ENCODE peak calls at places on chromosome 5, in six cellular contexts. One of them, this sample, is unnamed. For H3K4me1 and H3K36me3, the result is how much of the 10 kb centered on the place peaks cover.

GRCh38 chr5:111834926-111835599 is 78.1 kb upstream of the NREP start:
- DNase-seq in left lung: no peak
- DNase-seq in left ventricle myocardium inferior: no peak
- DNase-seq in HepG2: no peak
- DNase-seq in GM23248: peak
- DNase-seq in HCT116: no peak
- DNase-seq in this sample: no peak

GRCh38 chr5:17907094-17907493 is 272.8 kb downstream of the TAF11L14 start:
- DNase-seq in HepG2: no peak
- DNase-seq in left ventricle myocardium inferior: no peak
- DNase-seq in GM23248: no peak
- DNase-seq in left lung: no peak
- DNase-seq in HCT116: no peak
- DNase-seq in this sample: no peak

GRCh38 chr5:152335461-152335860 is 69.6 kb downstream of the NMUR2 start:
- DNase-seq in left ventricle myocardium inferior: no peak
- DNase-seq in HepG2: no peak
- DNase-seq in left lung: no peak
- DNase-seq in GM23248: no peak
- DNase-seq in HCT116: no peak
- DNase-seq in this sample: no peak

GRCh38 chr5:139655727-139656271 is 7.7 kb downstream of the CXXC5 start:
- DNase-seq in left ventricle myocardium inferior: peak
- DNase-seq in HCT116: no peak
- DNase-seq in GM23248: peak
- DNase-seq in left lung: peak
- DNase-seq in HepG2: peak
- DNase-seq in this sample: peak

GRCh38 chr5:40503438-40503837 is 176.3 kb upstream of the PTGER4 start:
- DNase-seq in HepG2: no peak
- DNase-seq in left lung: no peak
- DNase-seq in GM23248: no peak
- DNase-seq in HCT116: no peak
- DNase-seq in left ventricle myocardium inferior: no peak
- DNase-seq in this sample: peak

GRCh38 chr5:17295671-17296070 is 78.2 kb downstream of the BASP1 start:
- DNase-seq in left ventricle myocardium inferior: no peak
- DNase-seq in GM23248: no peak
- DNase-seq in left lung: no peak
- DNase-seq in HCT116: no peak
- DNase-seq in HepG2: no peak
- DNase-seq in this sample: no peak

GRCh38 chr5:172403191-172403794 is 51.0 kb downstream of the SH3PXD2B start:
- DNase-seq in left lung: peak
- DNase-seq in HCT116: no peak
- DNase-seq in left ventricle myocardium inferior: peak
- DNase-seq in GM23248: peak
- DNase-seq in HepG2: no peak
- DNase-seq in this sample: no peak

GRCh38 chr5:7261049-7261448 is 134.9 kb upstream of the ADCY2 start:
- DNase-seq in HepG2: peak
- DNase-seq in GM23248: peak
- DNase-seq in HCT116: no peak
- DNase-seq in left ventricle myocardium inferior: no peak
- DNase-seq in left lung: no peak
- DNase-seq in this sample: peak

GRCh38 chr5:18113724-18114123 is 479.5 kb downstream of the TAF11L14 start:
- DNase-seq in left lung: no peak
- DNase-seq in GM23248: peak
- DNase-seq in left ventricle myocardium inferior: no peak
- DNase-seq in HCT116: no peak
- DNase-seq in HepG2: no peak
- DNase-seq in this sample: no peak

GRCh38 chr5:111960466-111961215 is 203.6 kb upstream of the NREP start:
- DNase-seq in HCT116: no peak
- DNase-seq in left lung: no peak
- DNase-seq in GM23248: peak
- DNase-seq in left ventricle myocardium inferior: no peak
- DNase-seq in HepG2: no peak
- DNase-seq in this sample: peak

GRCh38 chr5:150595466-150596031 is 44.9 kb upstream of the SYNPO start:
- DNase-seq in left ventricle myocardium inferior: peak
- DNase-seq in left lung: no peak
- DNase-seq in GM23248: no peak
- DNase-seq in HCT116: no peak
- DNase-seq in HepG2: no peak
- DNase-seq in this sample: no peak

GRCh38 chr5:178182158-178182876 is 4.9 kb downstream of the GMCL2 start:
- DNase-seq in left lung: no peak
- DNase-seq in HCT116: no peak
- DNase-seq in left ventricle myocardium inferior: no peak
- DNase-seq in GM23248: no peak
- DNase-seq in HepG2: no peak
- DNase-seq in this sample: no peak

GRCh38 chr5:54718647-54719046 is 201.1 kb downstream of the SNX18 start:
- DNase-seq in GM23248: peak
- DNase-seq in left ventricle myocardium inferior: peak
- DNase-seq in left lung: no peak
- DNase-seq in HepG2: no peak
- DNase-seq in HCT116: no peak
- DNase-seq in this sample: no peak

GRCh38 chr5:168315416-168315990 is 24.1 kb downstream of the WWC1 start:
- DNase-seq in HCT116: no peak
- DNase-seq in HepG2: no peak
- DNase-seq in left lung: no peak
- DNase-seq in GM23248: no peak
- DNase-seq in left ventricle myocardium inferior: no peak
- DNase-seq in this sample: no peak
- H3K27ac ChIP-seq in HCT116: peak
- H3K27ac ChIP-seq in HepG2: peak
- H3K27ac ChIP-seq in left lung: peak
- H3K27ac ChIP-seq in GM23248: peak
- H3K27ac ChIP-seq in left ventricle myocardium inferior: no peak
- H3K27ac ChIP-seq in this sample: peak

GRCh38 chr5:117203584-117203983 is 629.0 kb upstream of the SEMA6A start:
- DNase-seq in HepG2: no peak
- DNase-seq in HCT116: no peak
- DNase-seq in left lung: no peak
- DNase-seq in GM23248: no peak
- DNase-seq in left ventricle myocardium inferior: no peak
- DNase-seq in this sample: no peak
- H3K4me1 ChIP-seq in HepG2: under half
- H3K4me1 ChIP-seq in HCT116: under half
- H3K4me1 ChIP-seq in left lung: under half
- H3K4me1 ChIP-seq in GM23248: under half
- H3K4me1 ChIP-seq in left ventricle myocardium inferior: under half
- H3K4me1 ChIP-seq in this sample: under half

DNA sequence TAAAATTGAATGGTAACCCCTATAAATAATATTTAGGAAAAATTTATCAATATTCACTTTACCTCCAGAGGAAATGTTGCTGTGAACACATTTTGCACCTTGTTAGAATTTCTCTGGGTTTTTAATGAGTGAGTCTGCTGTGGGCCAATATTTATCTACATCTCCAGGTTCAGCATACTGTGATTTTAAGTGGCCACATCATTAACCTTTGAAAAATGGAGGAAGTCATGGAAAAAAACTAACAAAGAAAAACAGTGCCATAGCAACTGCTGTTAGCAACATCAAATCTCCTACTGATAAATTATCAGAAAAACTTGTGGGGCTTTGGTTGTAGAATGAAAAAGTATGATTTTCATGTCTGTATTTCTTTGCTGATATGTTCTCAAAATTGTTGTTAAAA is 55.0 kb downstream of the CD180 start:
- DNase-seq in HCT116: no peak
- DNase-seq in HepG2: no peak
- DNase-seq in left ventricle myocardium inferior: no peak
- DNase-seq in GM23248: no peak
- DNase-seq in left lung: no peak
- DNase-seq in this sample: no peak
- H3K36me3 ChIP-seq in HCT116: under half
- H3K36me3 ChIP-seq in HepG2: under half
- H3K36me3 ChIP-seq in left ventricle myocardium inferior: half or more
- H3K36me3 ChIP-seq in GM23248: under half
- H3K36me3 ChIP-seq in left lung: under half
- H3K36me3 ChIP-seq in this sample: under half

DNA sequence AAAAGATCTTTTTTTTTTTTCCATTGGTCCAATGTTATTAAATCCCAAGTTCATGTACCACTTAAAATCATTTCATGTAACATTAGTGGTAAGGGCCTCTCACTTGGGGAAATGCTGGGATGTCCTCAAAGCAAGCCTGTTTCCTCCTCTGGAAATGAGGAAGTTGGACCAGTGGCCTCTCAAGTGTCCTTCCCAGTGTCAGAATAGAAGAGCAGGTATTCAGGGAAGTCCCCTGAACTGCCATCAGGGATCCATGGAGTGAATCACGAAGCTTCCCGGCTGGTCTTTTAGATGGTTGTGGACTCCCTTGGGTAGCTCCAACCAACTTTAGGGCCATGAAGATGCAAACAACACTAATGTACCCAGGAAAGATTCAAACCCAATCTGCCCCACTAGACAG is 55.1 kb upstream of the AFAP1L1 start:
- DNase-seq in GM23248: no peak
- DNase-seq in HCT116: no peak
- DNase-seq in left lung: no peak
- DNase-seq in HepG2: no peak
- DNase-seq in left ventricle myocardium inferior: no peak
- DNase-seq in this sample: no peak
- H3K27ac ChIP-seq in GM23248: no peak
- H3K27ac ChIP-seq in HCT116: no peak
- H3K27ac ChIP-seq in left lung: no peak
- H3K27ac ChIP-seq in HepG2: no peak
- H3K27ac ChIP-seq in left ventricle myocardium inferior: peak
- H3K27ac ChIP-seq in this sample: no peak

GRCh38 chr5:80251636-80252035 is 4.2 kb downstream of the SERINC5 start:
- DNase-seq in HCT116: no peak
- DNase-seq in HepG2: no peak
- DNase-seq in left lung: no peak
- DNase-seq in left ventricle myocardium inferior: no peak
- DNase-seq in GM23248: peak
- DNase-seq in this sample: no peak
- H3K4me1 ChIP-seq in HCT116: under half
- H3K4me1 ChIP-seq in HepG2: half or more
- H3K4me1 ChIP-seq in left lung: half or more
- H3K4me1 ChIP-seq in left ventricle myocardium inferior: half or more
- H3K4me1 ChIP-seq in GM23248: under half
- H3K4me1 ChIP-seq in this sample: under half

DNA sequence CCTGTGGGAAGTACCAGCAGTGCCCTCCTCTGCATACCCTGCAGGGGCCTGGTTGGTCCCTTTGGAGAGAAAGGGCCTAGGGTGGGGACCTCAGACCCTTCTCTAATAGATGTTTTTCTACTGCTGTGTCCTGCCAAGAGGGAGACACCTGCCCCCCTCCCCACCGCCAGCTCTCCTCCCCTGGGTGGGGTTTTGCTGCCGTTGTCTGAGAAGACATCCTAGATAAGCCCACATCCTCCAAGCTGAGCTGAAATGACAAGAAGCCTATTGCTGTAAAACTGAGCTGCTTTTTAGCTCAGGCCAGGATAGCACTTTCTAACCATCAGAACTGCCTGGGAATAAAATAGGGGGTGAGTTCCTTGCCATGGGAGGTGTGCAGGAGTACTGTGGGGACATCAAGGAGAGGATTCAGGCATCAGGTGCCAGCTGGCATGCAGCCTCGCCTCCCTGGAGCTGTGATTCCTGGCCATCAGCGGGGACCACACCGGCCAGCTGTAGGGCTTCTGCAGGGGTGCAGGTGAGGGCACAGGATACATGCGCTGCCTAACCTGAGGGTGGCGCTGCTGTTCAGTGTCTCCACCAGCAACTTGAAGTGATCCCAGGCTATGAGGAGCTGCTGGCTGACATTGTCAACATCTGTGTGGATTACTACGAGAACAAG is 37.9 kb downstream of the CYFIP2 start:
- DNase-seq in left lung: no peak
- DNase-seq in GM23248: no peak
- DNase-seq in left ventricle myocardium inferior: peak
- DNase-seq in HepG2: no peak
- DNase-seq in HCT116: no peak
- DNase-seq in this sample: no peak
- H3K36me3 ChIP-seq in left lung: under half
- H3K36me3 ChIP-seq in GM23248: under half
- H3K36me3 ChIP-seq in left ventricle myocardium inferior: under half
- H3K36me3 ChIP-seq in HepG2: under half
- H3K36me3 ChIP-seq in HCT116: under half
- H3K36me3 ChIP-seq in this sample: under half

This sample was measured in SJSA1.